ENCODE peak calls at places on chromosomes 5 and 9, in four cellular contexts. One of them, this sample, is unnamed.

GRCh38 chr5:175321927-175322532 is 122.0 kb downstream of the DRD1 start:
- DNase-seq in transverse colon: no peak
- DNase-seq in CD8-positive, alpha-beta T cell: no peak
- DNase-seq in CD4-positive, alpha-beta memory T cell: no peak
- DNase-seq in this sample: peak

GRCh38 chr5:77771452-77771851 is 4.7 kb downstream of the TBCA start:
- DNase-seq in transverse colon: no peak
- DNase-seq in CD8-positive, alpha-beta T cell: no peak
- DNase-seq in CD4-positive, alpha-beta memory T cell: no peak
- DNase-seq in this sample: no peak

GRCh38 chr5:93611510-93611899 is 28.5 kb downstream of the NR2F1 start:
- DNase-seq in transverse colon: no peak
- DNase-seq in CD8-positive, alpha-beta T cell: no peak
- DNase-seq in CD4-positive, alpha-beta memory T cell: no peak
- DNase-seq in this sample: no peak

GRCh38 chr5:136032564-136032963 is 3.8 kb downstream of the TGFBI start:
- DNase-seq in transverse colon: no peak
- DNase-seq in CD8-positive, alpha-beta T cell: no peak
- DNase-seq in CD4-positive, alpha-beta memory T cell: no peak
- DNase-seq in this sample: no peak

GRCh38 chr5:52876456-52876855 is 88.7 kb downstream of the ITGA1 start:
- DNase-seq in transverse colon: no peak
- DNase-seq in CD8-positive, alpha-beta T cell: no peak
- DNase-seq in CD4-positive, alpha-beta memory T cell: no peak
- DNase-seq in this sample: no peak

GRCh38 chr9:87086111-87086510 is 138.8 kb upstream of the GAS1 start:
- DNase-seq in transverse colon: no peak
- DNase-seq in CD8-positive, alpha-beta T cell: no peak
- DNase-seq in CD4-positive, alpha-beta memory T cell: no peak
- DNase-seq in this sample: no peak

GRCh38 chr5:95883185-95884020 is 60.9 kb upstream of the GLRX start:
- DNase-seq in transverse colon: no peak
- DNase-seq in CD8-positive, alpha-beta T cell: no peak
- DNase-seq in CD4-positive, alpha-beta memory T cell: no peak
- DNase-seq in this sample: no peak

GRCh38 chr5:22846686-22847085 is 6.5 kb downstream of the CDH12 start:
- DNase-seq in transverse colon: no peak
- DNase-seq in CD8-positive, alpha-beta T cell: no peak
- DNase-seq in CD4-positive, alpha-beta memory T cell: no peak
- DNase-seq in this sample: no peak

GRCh38 chr5:65866837-65867508 is 59.4 kb upstream of the ERBIN start:
- DNase-seq in transverse colon: no peak
- DNase-seq in CD8-positive, alpha-beta T cell: no peak
- DNase-seq in CD4-positive, alpha-beta memory T cell: no peak
- DNase-seq in this sample: no peak

GRCh38 chr5:77356740-77357139 is 135.4 kb downstream of the WDR41 start:
- DNase-seq in transverse colon: no peak
- DNase-seq in CD8-positive, alpha-beta T cell: no peak
- DNase-seq in CD4-positive, alpha-beta memory T cell: no peak
- DNase-seq in this sample: no peak

GRCh38 chr9:11312976-11313375 is 700.2 kb upstream of the PTPRD start:
- DNase-seq in transverse colon: no peak
- DNase-seq in CD8-positive, alpha-beta T cell: no peak
- DNase-seq in CD4-positive, alpha-beta memory T cell: no peak
- DNase-seq in this sample: no peak

GRCh38 chr9:132630116-132630515 is 39.7 kb downstream of the DDX31 start:
- DNase-seq in transverse colon: no peak
- DNase-seq in CD8-positive, alpha-beta T cell: no peak
- DNase-seq in CD4-positive, alpha-beta memory T cell: no peak
- DNase-seq in this sample: no peak

GRCh38 chr5:83551826-83552225 is 80.3 kb downstream of the VCAN start:
- DNase-seq in transverse colon: no peak
- DNase-seq in CD8-positive, alpha-beta T cell: no peak
- DNase-seq in CD4-positive, alpha-beta memory T cell: no peak
- DNase-seq in this sample: no peak

GRCh38 chr9:129318121-129319075 is 140.3 kb upstream of the IER5L start:
- DNase-seq in transverse colon: no peak
- DNase-seq in CD8-positive, alpha-beta T cell: no peak
- DNase-seq in CD4-positive, alpha-beta memory T cell: no peak
- DNase-seq in this sample: no peak

GRCh38 chr9:114004221-114004716 is 73.8 kb downstream of the AMBP start:
- DNase-seq in transverse colon: no peak
- DNase-seq in CD8-positive, alpha-beta T cell: no peak
- DNase-seq in CD4-positive, alpha-beta memory T cell: no peak
- DNase-seq in this sample: no peak

GRCh38 chr5:170536498-170536897 is 32.7 kb downstream of the KCNIP1 start:
- DNase-seq in transverse colon: no peak
- DNase-seq in CD8-positive, alpha-beta T cell: no peak
- DNase-seq in CD4-positive, alpha-beta memory T cell: no peak
- DNase-seq in this sample: no peak

GRCh38 chr9:135610290-135611141 is 28.8 kb downstream of the GLT6D1 start:
- DNase-seq in transverse colon: no peak
- DNase-seq in CD8-positive, alpha-beta T cell: no peak
- DNase-seq in CD4-positive, alpha-beta memory T cell: no peak
- DNase-seq in this sample: no peak

GRCh38 chr5:159174511-159175168 is 34.7 kb downstream of the RNF145 start:
- DNase-seq in transverse colon: no peak
- DNase-seq in CD8-positive, alpha-beta T cell: no peak
- DNase-seq in CD4-positive, alpha-beta memory T cell: no peak
- DNase-seq in this sample: no peak

GRCh38 chr9:119986205-119986604 is 593.8 kb downstream of the CDK5RAP2 start:
- DNase-seq in transverse colon: no peak
- DNase-seq in CD8-positive, alpha-beta T cell: no peak
- DNase-seq in CD4-positive, alpha-beta memory T cell: no peak
- DNase-seq in this sample: no peak

GRCh38 chr9:127201071-127201541 is 63.5 kb upstream of the GARNL3 start:
- DNase-seq in transverse colon: no peak
- DNase-seq in CD8-positive, alpha-beta T cell: no peak
- DNase-seq in CD4-positive, alpha-beta memory T cell: no peak
- DNase-seq in this sample: no peak

GRCh38 chr9:35691325-35691631 is 1.6 kb upstream of the TPM2 start:
- DNase-seq in transverse colon: no peak
- DNase-seq in CD8-positive, alpha-beta T cell: no peak
- DNase-seq in CD4-positive, alpha-beta memory T cell: no peak
- DNase-seq in this sample: no peak

GRCh38 chr5:38473008-38473407 is 83.4 kb downstream of the LIFR start:
- DNase-seq in transverse colon: no peak
- DNase-seq in CD8-positive, alpha-beta T cell: no peak
- DNase-seq in CD4-positive, alpha-beta memory T cell: no peak
- DNase-seq in this sample: no peak

GRCh38 chr9:35560625-35561337 is 44.3 kb upstream of the TESK1 start:
- DNase-seq in transverse colon: no peak
- DNase-seq in CD8-positive, alpha-beta T cell: no peak
- DNase-seq in CD4-positive, alpha-beta memory T cell: no peak
- DNase-seq in this sample: no peak

GRCh38 chr5:143141652-143142051 is 261.8 kb downstream of the NR3C1 start:
- DNase-seq in transverse colon: no peak
- DNase-seq in CD8-positive, alpha-beta T cell: no peak
- DNase-seq in CD4-positive, alpha-beta memory T cell: no peak
- DNase-seq in this sample: no peak

GRCh38 chr5:143140492-143141231 is 262.8 kb downstream of the NR3C1 start:
- DNase-seq in transverse colon: peak
- DNase-seq in CD8-positive, alpha-beta T cell: no peak
- DNase-seq in CD4-positive, alpha-beta memory T cell: no peak
- DNase-seq in this sample: no peak

GRCh38 chr5:143143973-143144372 is 259.5 kb downstream of the NR3C1 start:
- DNase-seq in transverse colon: no peak
- DNase-seq in CD8-positive, alpha-beta T cell: no peak
- DNase-seq in CD4-positive, alpha-beta memory T cell: no peak
- DNase-seq in this sample: no peak

GRCh38 chr5:143145388-143145787 is 258.1 kb downstream of the NR3C1 start:
- DNase-seq in transverse colon: no peak
- DNase-seq in CD8-positive, alpha-beta T cell: no peak
- DNase-seq in CD4-positive, alpha-beta memory T cell: no peak
- DNase-seq in this sample: no peak

DNA sequence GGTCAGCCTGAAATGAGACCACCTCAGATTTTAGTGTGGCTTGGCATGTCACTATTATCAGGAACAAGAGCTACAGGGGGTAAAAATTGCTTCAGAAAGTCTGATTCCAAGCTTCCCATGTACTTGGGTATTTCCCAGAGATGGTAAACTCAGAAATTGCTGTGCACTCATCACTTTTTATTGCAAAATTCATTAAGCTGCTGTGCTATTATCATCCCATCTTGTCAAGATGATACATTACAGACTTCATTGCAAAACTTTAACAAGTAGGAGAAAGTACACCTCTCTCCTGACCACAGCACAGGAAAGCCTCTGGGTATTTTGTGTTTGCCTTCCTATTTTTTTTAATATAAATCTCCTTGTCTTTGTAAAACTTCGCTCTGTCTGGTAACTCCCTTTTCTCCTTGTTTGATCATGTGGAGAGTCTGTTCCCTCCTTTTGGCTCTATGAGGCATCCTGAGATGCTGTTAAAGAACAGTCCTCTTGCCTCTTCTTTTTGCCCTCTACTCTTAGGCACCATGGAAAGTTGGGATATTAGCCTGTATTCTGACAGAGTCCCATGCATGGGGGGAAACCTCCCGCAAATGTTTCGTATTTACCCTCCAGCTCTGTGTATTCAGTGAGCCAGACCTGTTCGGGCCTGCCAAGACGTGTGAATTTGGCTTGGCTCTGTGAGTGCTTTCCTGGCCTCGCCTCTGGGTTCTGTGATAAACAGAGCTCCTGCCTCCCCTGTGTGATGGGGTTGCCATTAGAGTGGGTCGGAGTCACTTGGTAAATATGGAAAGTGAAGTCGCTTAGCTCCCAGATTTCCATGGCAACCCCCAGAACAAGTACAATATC is 260.7 kb downstream of the NR3C1 start:
- DNase-seq in transverse colon: no peak
- DNase-seq in CD8-positive, alpha-beta T cell: no peak
- DNase-seq in CD4-positive, alpha-beta memory T cell: no peak
- DNase-seq in this sample: no peak
- H3K27ac ChIP-seq in transverse colon: peak
- H3K27ac ChIP-seq in CD8-positive, alpha-beta T cell: no peak
- H3K27ac ChIP-seq in CD4-positive, alpha-beta memory T cell: no peak
- H3K27ac ChIP-seq in this sample: no peak

GRCh38 chr9:108603141-108603540 is 252.6 kb downstream of the ACTL7B start:
- DNase-seq in transverse colon: no peak
- DNase-seq in CD8-positive, alpha-beta T cell: no peak
- DNase-seq in CD4-positive, alpha-beta memory T cell: no peak
- DNase-seq in this sample: no peak
- H3K27ac ChIP-seq in transverse colon: no peak
- H3K27ac ChIP-seq in CD8-positive, alpha-beta T cell: no peak
- H3K27ac ChIP-seq in CD4-positive, alpha-beta memory T cell: no peak
- H3K27ac ChIP-seq in this sample: no peak

DNA sequence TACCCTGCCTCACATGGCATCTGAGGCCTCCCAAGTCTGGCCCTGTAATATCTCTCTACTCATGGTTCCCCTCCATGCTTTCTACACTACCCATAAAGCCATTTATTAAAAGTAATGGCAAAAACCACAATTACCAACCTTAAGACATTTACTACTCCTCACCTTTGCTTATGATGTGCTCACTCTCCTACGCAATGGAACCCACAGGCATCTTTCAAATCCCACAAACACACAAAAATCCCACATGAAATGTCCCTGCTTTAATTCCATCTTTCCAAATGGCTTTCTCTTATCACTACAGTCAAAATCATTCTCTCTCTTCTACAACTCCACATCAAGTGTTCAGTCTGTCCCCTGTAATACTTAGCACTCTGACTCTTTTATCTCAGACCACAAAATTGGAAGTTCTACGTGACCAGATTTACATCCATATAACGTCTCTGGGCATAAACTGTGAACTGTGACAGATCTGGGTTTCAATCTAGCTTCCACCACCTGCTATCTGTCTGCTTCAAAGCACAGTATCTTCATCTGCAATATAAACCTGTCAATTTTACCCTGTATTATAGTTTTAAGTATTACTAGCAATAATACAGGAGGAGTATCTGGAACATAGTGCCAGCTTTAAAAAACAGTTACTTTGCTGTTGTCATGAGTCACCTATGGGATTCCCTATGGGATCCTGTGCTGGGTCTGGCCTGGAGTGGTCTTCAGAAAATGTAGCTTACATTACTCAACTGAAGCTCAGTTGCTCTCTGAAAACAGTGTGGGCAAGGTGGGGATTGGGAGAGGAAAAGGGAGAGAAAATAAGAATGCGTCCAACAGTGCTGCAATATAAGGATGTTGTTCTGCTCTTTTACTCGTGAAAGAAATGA is 137.1 kb upstream of the TRIM32 start:
- DNase-seq in transverse colon: no peak
- DNase-seq in CD8-positive, alpha-beta T cell: no peak
- DNase-seq in CD4-positive, alpha-beta memory T cell: no peak
- DNase-seq in this sample: no peak
- H3K27ac ChIP-seq in transverse colon: no peak
- H3K27ac ChIP-seq in CD8-positive, alpha-beta T cell: no peak
- H3K27ac ChIP-seq in CD4-positive, alpha-beta memory T cell: no peak
- H3K27ac ChIP-seq in this sample: no peak

GRCh38 chr5:124996764-124997077 is 250.3 kb upstream of the ZNF608 start:
- DNase-seq in transverse colon: no peak
- DNase-seq in CD8-positive, alpha-beta T cell: no peak
- DNase-seq in CD4-positive, alpha-beta memory T cell: no peak
- DNase-seq in this sample: no peak
- H3K27ac ChIP-seq in transverse colon: no peak
- H3K27ac ChIP-seq in CD8-positive, alpha-beta T cell: no peak
- H3K27ac ChIP-seq in CD4-positive, alpha-beta memory T cell: no peak
- H3K27ac ChIP-seq in this sample: no peak

DNA sequence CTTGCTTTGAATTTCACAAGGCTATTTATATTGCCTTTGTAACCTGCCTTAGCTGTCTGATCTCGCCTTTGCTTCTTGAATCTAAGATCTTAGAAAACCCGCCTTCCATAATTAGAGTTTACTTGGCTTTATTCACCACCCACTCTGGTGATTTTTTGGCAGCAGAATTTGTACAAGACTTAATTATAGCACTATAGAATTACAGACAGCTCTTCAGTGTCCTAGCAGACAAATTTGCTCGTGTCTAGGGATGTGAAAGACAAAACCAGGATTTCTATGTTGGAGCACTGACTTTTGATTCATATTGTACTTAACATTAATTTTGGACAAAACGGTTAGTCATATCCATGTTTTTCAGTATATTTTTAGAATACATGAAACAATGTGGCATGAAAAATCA is 306.6 kb downstream of the ADGRV1 start:
- DNase-seq in transverse colon: no peak
- DNase-seq in CD8-positive, alpha-beta T cell: no peak
- DNase-seq in CD4-positive, alpha-beta memory T cell: no peak
- DNase-seq in this sample: no peak
- H3K27ac ChIP-seq in transverse colon: no peak
- H3K27ac ChIP-seq in CD8-positive, alpha-beta T cell: no peak
- H3K27ac ChIP-seq in CD4-positive, alpha-beta memory T cell: no peak
- H3K27ac ChIP-seq in this sample: no peak